ENCODE peak calls at places on chromosome 5, in ten cellular contexts. F, H, R, T, X, G, U, N, K and E are unnamed samples.

GRCh38 chr5:35988529-35988928 is 2.7 kb downstream of the UGT3A1 start:
- DNase-seq in F (no peak), H (no peak), R (no peak), T (no peak), X (no peak), G (no peak), U (no peak), N (no peak), K (no peak), E (no peak)

GRCh38 chr5:170293273-170293672 is 4.3 kb downstream of the LCP2 start:
- DNase-seq in F (peak; percentile 69), H (peak; percentile 69), R (no peak), T (no peak), X (no peak), G (no peak), U (no peak), N (no peak), K (no peak), E (no peak)

GRCh38 chr5:52989781-52990530 is 804 bp downstream of the ITGA2 start:
- DNase-seq in F (peak; percentile 56), H (peak; percentile 70), R (peak; percentile 78), T (peak; percentile 34), X (peak; percentile 55), G (peak; percentile 76), U (no peak), N (peak; percentile 51), K (no peak), E (no peak)

GRCh38 chr5:15021286-15022046 is 149.9 kb upstream of the ANKH start:
- DNase-seq in F (no peak), H (no peak), R (no peak), T (no peak), X (no peak), G (no peak), U (no peak), N (no peak), K (no peak), E (no peak)

GRCh38 chr5:20114536-20114935 is 126.5 kb upstream of the CDH18 start:
- DNase-seq in F (no peak), H (no peak), R (no peak), T (no peak), X (no peak), G (no peak), U (no peak), N (no peak), K (no peak), E (no peak)

GRCh38 chr5:50302815-50303490 is 138.1 kb downstream of the EMB start:
- DNase-seq in F (no peak), H (no peak), R (no peak), T (no peak), X (no peak), G (no peak), U (no peak), N (no peak), K (no peak), E (no peak)

GRCh38 chr5:113250341-113250953 is 184.3 kb downstream of the TSSK1B start:
- DNase-seq in F (peak; percentile 28), H (peak; percentile 91), R (peak; percentile 98), T (peak; percentile 31), X (no peak), G (no peak), U (no peak), N (no peak), K (no peak), E (no peak)

GRCh38 chr5:157165261-157165660 is 803 bp downstream of the GARIN3 start:
- DNase-seq in F (no peak), H (no peak), R (no peak), T (no peak), X (no peak), G (no peak), U (no peak), N (no peak), K (no peak), E (no peak)

GRCh38 chr5:138953370-138954256 is 78.5 kb upstream of the LRRTM2 start:
- DNase-seq in F (peak; percentile 80), H (peak; percentile 96), R (peak; percentile 66), T (peak; percentile 87), X (peak; percentile 82), G (peak; percentile 89), U (no peak), N (peak; percentile 92), K (no peak), E (no peak)

GRCh38 chr5:74660146-74660545 is 19.6 kb upstream of the ENC1 start:
- DNase-seq in F (no peak), H (no peak), R (no peak), T (no peak), X (no peak), G (no peak), U (no peak), N (no peak), K (no peak), E (no peak)

GRCh38 chr5:39148983-39149534 is 70.3 kb downstream of the FYB1 start:
- DNase-seq in F (no peak), H (no peak), R (peak; percentile 77), T (no peak), X (no peak), G (no peak), U (peak; percentile 5), N (no peak), K (no peak), E (no peak)

GRCh38 chr5:135396459-135397055 is 2.5 kb downstream of the MACROH2A1 start:
- DNase-seq in F (no peak), H (no peak), R (no peak), T (no peak), X (no peak), G (no peak), U (no peak), N (no peak), K (no peak), E (no peak)

GRCh38 chr5:10623305-10623910 is 59.5 kb downstream of the ANKRD33B start:
- DNase-seq in F (no peak), H (no peak), R (no peak), T (no peak), X (no peak), G (peak; percentile 55), U (no peak), N (no peak), K (no peak), E (no peak)

GRCh38 chr5:96785271-96785670 is 22.5 kb downstream of the ERAP1 start:
- DNase-seq in F (no peak), H (no peak), R (no peak), T (no peak), X (no peak), G (no peak), U (no peak), N (no peak), K (no peak), E (no peak)

GRCh38 chr5:53942724-53943123 is 367.6 kb downstream of the ARL15 start:
- DNase-seq in F (no peak), H (no peak), R (peak; percentile 80), T (no peak), X (no peak), G (no peak), U (no peak), N (no peak), K (no peak), E (no peak)

GRCh38 chr5:59786271-59786805 is 107.2 kb downstream of the PDE4D start:
- DNase-seq in F (no peak), H (no peak), R (peak; percentile 60), T (no peak), X (no peak), G (no peak), U (no peak), N (no peak), K (no peak), E (no peak)

GRCh38 chr5:159422371-159422770 is 92.1 kb upstream of the IL12B start:
- DNase-seq in F (no peak), H (no peak), R (no peak), T (no peak), X (no peak), G (no peak), U (no peak), N (no peak), K (no peak), E (no peak)

GRCh38 chr5:4243865-4244264 is 648.2 kb downstream of the IRX1 start:
- DNase-seq in F (no peak), H (no peak), R (no peak), T (no peak), X (no peak), G (no peak), U (no peak), N (no peak), K (no peak), E (no peak)
- H3K4me1 ChIP-seq in F (peaks cover 4% of the 10 kb centered on the region), H (no peaks in the 10 kb centered on the region), R (no peaks in the 10 kb centered on the region), T (no peaks in the 10 kb centered on the region), X (no peaks in the 10 kb centered on the region), G (no peaks in the 10 kb centered on the region), U (no peaks in the 10 kb centered on the region), N (no peaks in the 10 kb centered on the region), K (no peaks in the 10 kb centered on the region), E (no peaks in the 10 kb centered on the region)

GRCh38 chr5:43484049-43484849 is 584 bp upstream of the TMEM267 start:
- DNase-seq in F (peak; percentile 89), H (peak; percentile 91), R (peak; percentile 88), T (peak; percentile 86), X (peak; percentile 92), G (peak; percentile 94), U (peak; percentile 69), N (peak; percentile 81), K (peak; percentile 87), E (no peak)
- TF ChIP-seq POLR2A in F (peak; percentile 76), H (no peak), R (peak; percentile 16), T (no peak), X (no peak), G (no peak), U (no peak), N (no peak), K (no peak), E (no peak)

GRCh38 chr5:78985407-78986223 is 505 bp upstream of the ARSB start:
- DNase-seq in F (peak; percentile 45), H (peak; percentile 68), R (peak; percentile 71), T (peak; percentile 49), X (no peak), G (no peak), U (peak; percentile 100), N (no peak), K (no peak), E (no peak)
- TF ChIP-seq POLR2AphosphoS5 in F (peak; percentile 6), H (peak; percentile 46), R (no peak), T (peak; percentile 63), X (peak; percentile 43), G (no peak), U (peak; percentile 89), N (no peak), K (no peak), E (no peak)

GRCh38 chr5:88830567-88830966 is 52.4 kb downstream of the MEF2C start:
- DNase-seq in F (no peak), H (no peak), R (no peak), T (no peak), X (no peak), G (no peak), U (no peak), N (no peak), K (no peak), E (no peak)

GRCh38 chr5:88829053-88829452 is 53.9 kb downstream of the MEF2C start:
- DNase-seq in F (no peak), H (no peak), R (peak; percentile 63), T (no peak), X (no peak), G (no peak), U (no peak), N (no peak), K (no peak), E (no peak)

GRCh38 chr5:88827997-88828396 is 55.0 kb downstream of the MEF2C start:
- DNase-seq in F (no peak), H (no peak), R (peak; percentile 63), T (no peak), X (no peak), G (no peak), U (no peak), N (no peak), K (no peak), E (no peak)

GRCh38 chr5:88831856-88832255 is 51.1 kb downstream of the MEF2C start:
- DNase-seq in F (no peak), H (no peak), R (peak; percentile 59), T (no peak), X (no peak), G (no peak), U (no peak), N (no peak), K (no peak), E (no peak)

GRCh38 chr5:88829773-88830172 is 53.2 kb downstream of the MEF2C start:
- DNase-seq in F (no peak), H (no peak), R (peak; percentile 50), T (no peak), X (no peak), G (no peak), U (no peak), N (no peak), K (no peak), E (no peak)
- H3K4me1 ChIP-seq in F (peaks cover 8% of the 10 kb centered on the region), H (no peaks in the 10 kb centered on the region), R (peaks cover 80% of the 10 kb centered on the region), T (peaks cover 4% of the 10 kb centered on the region), X (peaks cover 48% of the 10 kb centered on the region), G (peaks cover 40% of the 10 kb centered on the region), U (no peaks in the 10 kb centered on the region), N (no peaks in the 10 kb centered on the region), K (no peaks in the 10 kb centered on the region), E (peaks cover 13% of the 10 kb centered on the region)